ENCODE peak calls at places on chromosomes 16 and 17, in four cellular contexts. One of them, this sample, is unnamed.

GRCh38 chr16:5551909-5552308 is 454.3 kb upstream of the EEF2KMT start:
- DNase-seq in stimulated activated naive CD4-positive, alpha-beta T cell treated with Interleukin-2 at 50 U/mL for 16 hours: no peak
- DNase-seq in NCI-H1092: no peak
- DNase-seq in iris pigment epithelial cell: no peak
- DNase-seq in this sample: no peak

GRCh38 chr16:72922714-72923113 is 125.2 kb downstream of the ZFHX3 start:
- DNase-seq in stimulated activated naive CD4-positive, alpha-beta T cell treated with Interleukin-2 at 50 U/mL for 16 hours: no peak
- DNase-seq in NCI-H1092: no peak
- DNase-seq in iris pigment epithelial cell: no peak
- DNase-seq in this sample: no peak

GRCh38 chr17:53353919-53354351 is 468.8 kb upstream of the KIF2B start:
- DNase-seq in stimulated activated naive CD4-positive, alpha-beta T cell treated with Interleukin-2 at 50 U/mL for 16 hours: no peak
- DNase-seq in NCI-H1092: peak
- DNase-seq in iris pigment epithelial cell: no peak
- DNase-seq in this sample: peak

GRCh38 chr16:84153660-84154214 is 8.6 kb downstream of the DNAAF1 start:
- DNase-seq in stimulated activated naive CD4-positive, alpha-beta T cell treated with Interleukin-2 at 50 U/mL for 16 hours: no peak
- DNase-seq in NCI-H1092: no peak
- DNase-seq in iris pigment epithelial cell: no peak
- DNase-seq in this sample: no peak

GRCh38 chr17:80774643-80775281 is 216.9 kb upstream of the CHMP6 start:
- DNase-seq in stimulated activated naive CD4-positive, alpha-beta T cell treated with Interleukin-2 at 50 U/mL for 16 hours: no peak
- DNase-seq in NCI-H1092: peak
- DNase-seq in iris pigment epithelial cell: no peak
- DNase-seq in this sample: no peak

GRCh38 chr17:50513501-50513900 is 5.3 kb downstream of the MYCBPAP start:
- DNase-seq in stimulated activated naive CD4-positive, alpha-beta T cell treated with Interleukin-2 at 50 U/mL for 16 hours: no peak
- DNase-seq in NCI-H1092: no peak
- DNase-seq in iris pigment epithelial cell: peak
- DNase-seq in this sample: no peak

GRCh38 chr16:67942200-67942509 is 1.8 kb downstream of the LCAT start:
- DNase-seq in stimulated activated naive CD4-positive, alpha-beta T cell treated with Interleukin-2 at 50 U/mL for 16 hours: no peak
- DNase-seq in NCI-H1092: no peak
- DNase-seq in iris pigment epithelial cell: peak
- DNase-seq in this sample: no peak

GRCh38 chr16:85554791-85555548 is 58.2 kb upstream of the GSE1 start:
- DNase-seq in stimulated activated naive CD4-positive, alpha-beta T cell treated with Interleukin-2 at 50 U/mL for 16 hours: peak
- DNase-seq in NCI-H1092: peak
- DNase-seq in iris pigment epithelial cell: peak
- DNase-seq in this sample: no peak

GRCh38 chr17:1055751-1056645 is 59.1 kb downstream of the TIMM22 start:
- DNase-seq in stimulated activated naive CD4-positive, alpha-beta T cell treated with Interleukin-2 at 50 U/mL for 16 hours: no peak
- DNase-seq in NCI-H1092: no peak
- DNase-seq in iris pigment epithelial cell: peak
- DNase-seq in this sample: peak

GRCh38 chr16:67397812-67398545 is 4.7 kb upstream of the TPPP3 start:
- DNase-seq in stimulated activated naive CD4-positive, alpha-beta T cell treated with Interleukin-2 at 50 U/mL for 16 hours: no peak
- DNase-seq in NCI-H1092: no peak
- DNase-seq in iris pigment epithelial cell: no peak
- DNase-seq in this sample: no peak

GRCh38 chr17:9911089-9911488 is 6.0 kb upstream of the RCVRN start:
- DNase-seq in stimulated activated naive CD4-positive, alpha-beta T cell treated with Interleukin-2 at 50 U/mL for 16 hours: no peak
- DNase-seq in NCI-H1092: no peak
- DNase-seq in iris pigment epithelial cell: no peak
- DNase-seq in this sample: no peak

GRCh38 chr16:51149721-51150158 is 1.3 kb downstream of the SALL1 start:
- DNase-seq in stimulated activated naive CD4-positive, alpha-beta T cell treated with Interleukin-2 at 50 U/mL for 16 hours: no peak
- DNase-seq in NCI-H1092: no peak
- DNase-seq in iris pigment epithelial cell: no peak
- DNase-seq in this sample: no peak

GRCh38 chr16:28162326-28162877 is 49.4 kb downstream of the XPO6 start:
- DNase-seq in stimulated activated naive CD4-positive, alpha-beta T cell treated with Interleukin-2 at 50 U/mL for 16 hours: no peak
- DNase-seq in NCI-H1092: no peak
- DNase-seq in iris pigment epithelial cell: no peak
- DNase-seq in this sample: peak

GRCh38 chr17:61128671-61129115 is 270.9 kb upstream of the TBX2 start:
- DNase-seq in stimulated activated naive CD4-positive, alpha-beta T cell treated with Interleukin-2 at 50 U/mL for 16 hours: no peak
- DNase-seq in NCI-H1092: no peak
- DNase-seq in iris pigment epithelial cell: peak
- DNase-seq in this sample: no peak

GRCh38 chr16:75462804-75463203 is 1.7 kb downstream of the TMEM170A start:
- DNase-seq in stimulated activated naive CD4-positive, alpha-beta T cell treated with Interleukin-2 at 50 U/mL for 16 hours: no peak
- DNase-seq in NCI-H1092: no peak
- DNase-seq in iris pigment epithelial cell: peak
- DNase-seq in this sample: no peak

GRCh38 chr17:12806630-12807029 is 17.3 kb downstream of the ARHGAP44 start:
- DNase-seq in stimulated activated naive CD4-positive, alpha-beta T cell treated with Interleukin-2 at 50 U/mL for 16 hours: no peak
- DNase-seq in NCI-H1092: no peak
- DNase-seq in iris pigment epithelial cell: no peak
- DNase-seq in this sample: no peak

GRCh38 chr17:50707296-50708049 is at the start of gene ANKRD40:
- DNase-seq in stimulated activated naive CD4-positive, alpha-beta T cell treated with Interleukin-2 at 50 U/mL for 16 hours: peak
- DNase-seq in NCI-H1092: peak
- DNase-seq in iris pigment epithelial cell: peak
- DNase-seq in this sample: peak

GRCh38 chr16:48526058-48526957 is 83.7 kb downstream of the N4BP1 start:
- DNase-seq in stimulated activated naive CD4-positive, alpha-beta T cell treated with Interleukin-2 at 50 U/mL for 16 hours: peak
- DNase-seq in NCI-H1092: no peak
- DNase-seq in iris pigment epithelial cell: peak
- DNase-seq in this sample: peak

GRCh38 chr17:72603346-72604242 is 482.8 kb downstream of the SOX9 start:
- DNase-seq in stimulated activated naive CD4-positive, alpha-beta T cell treated with Interleukin-2 at 50 U/mL for 16 hours: no peak
- DNase-seq in NCI-H1092: no peak
- DNase-seq in iris pigment epithelial cell: peak
- DNase-seq in this sample: peak

GRCh38 chr16:24918641-24919040 is 72.9 kb downstream of the SLC5A11 start:
- DNase-seq in stimulated activated naive CD4-positive, alpha-beta T cell treated with Interleukin-2 at 50 U/mL for 16 hours: no peak
- DNase-seq in NCI-H1092: no peak
- DNase-seq in iris pigment epithelial cell: no peak
- DNase-seq in this sample: no peak

GRCh38 chr16:75660726-75661302 is 13.2 kb downstream of the TERF2IP start:
- DNase-seq in stimulated activated naive CD4-positive, alpha-beta T cell treated with Interleukin-2 at 50 U/mL for 16 hours: no peak
- DNase-seq in NCI-H1092: no peak
- DNase-seq in iris pigment epithelial cell: no peak
- DNase-seq in this sample: no peak

GRCh38 chr17:73323622-73324455 is 12.0 kb upstream of the CDC42EP4 start:
- DNase-seq in stimulated activated naive CD4-positive, alpha-beta T cell treated with Interleukin-2 at 50 U/mL for 16 hours: no peak
- DNase-seq in NCI-H1092: no peak
- DNase-seq in iris pigment epithelial cell: peak
- DNase-seq in this sample: no peak

GRCh38 chr16:64089697-64090096 is 1032.2 kb downstream of the CDH11 start:
- DNase-seq in stimulated activated naive CD4-positive, alpha-beta T cell treated with Interleukin-2 at 50 U/mL for 16 hours: no peak
- DNase-seq in NCI-H1092: no peak
- DNase-seq in iris pigment epithelial cell: peak
- DNase-seq in this sample: peak

GRCh38 chr17:10631048-10631700 is 25.9 kb downstream of the MYH3 start:
- DNase-seq in stimulated activated naive CD4-positive, alpha-beta T cell treated with Interleukin-2 at 50 U/mL for 16 hours: no peak
- DNase-seq in NCI-H1092: no peak
- DNase-seq in iris pigment epithelial cell: peak
- DNase-seq in this sample: no peak

GRCh38 chr17:77403854-77404253 is 263.1 kb downstream of the SEC14L1 start:
- DNase-seq in stimulated activated naive CD4-positive, alpha-beta T cell treated with Interleukin-2 at 50 U/mL for 16 hours: no peak
- DNase-seq in NCI-H1092: no peak
- DNase-seq in iris pigment epithelial cell: no peak
- DNase-seq in this sample: no peak

This sample was measured in renal cortical epithelial cell.